ENCODE peak calls at places on chromosomes 16 and 17, in ten cellular contexts. T is breast epithelium, J is left ventricle myocardium inferior, P is heart left ventricle, Z is sigmoid colon, I is transverse colon, F is A549, S is GM23338, L is lower lobe of right lung, U is thyroid gland. B is an unnamed sample. For H3K4me1, the result is how much of the 10 kb centered on the place peaks cover.

GRCh38 chr16:64434526-64435069 is 687.3 kb downstream of the CDH11 start:
- DNase-seq in P (no peak), U (no peak), S (no peak), I (no peak), J (no peak), F (no peak), T (no peak), L (no peak), Z (no peak), B (no peak)

GRCh38 chr17:34364741-34365140 is 1.7 kb upstream of the CCL1 start:
- DNase-seq in I (no peak), L (no peak), T (no peak), J (no peak), U (no peak), P (no peak), S (no peak), F (no peak), Z (no peak), B (no peak)

GRCh38 chr17:42251115-42251514 is 25.1 kb downstream of the STAT5B start:
- DNase-seq in S (peak), J (no peak), L (no peak), Z (no peak), I (no peak), U (no peak), T (no peak), P (no peak), F (peak), B (no peak)

GRCh38 chr16:68779891-68780290 is 42.8 kb downstream of the CDH1 start:
- DNase-seq in S (no peak), J (no peak), L (no peak), I (no peak), T (peak), U (peak), F (no peak), Z (no peak), P (no peak), B (peak)

GRCh38 chr16:72493681-72494415 is 321.9 kb upstream of the PMFBP1 start:
- DNase-seq in T (no peak), Z (no peak), S (no peak), U (no peak), J (no peak), L (no peak), F (no peak), P (no peak), I (no peak), B (no peak)

GRCh38 chr17:68437979-68438877 is 19.1 kb downstream of the WIPI1 start:
- DNase-seq in U (no peak), L (peak), S (peak), T (no peak), Z (no peak), P (peak), J (peak), I (peak), F (no peak), B (peak)

GRCh38 chr16:66030036-66030435 is 336.5 kb upstream of the CDH5 start:
- DNase-seq in S (no peak), L (no peak), U (no peak), F (no peak), Z (no peak), I (no peak), T (no peak), P (no peak), J (no peak), B (no peak)

GRCh38 chr17:48011405-48012150 is 26.0 kb downstream of the COPZ2 start:
- DNase-seq in T (no peak), I (peak), U (peak), L (no peak), F (peak), Z (no peak), P (no peak), S (peak), J (no peak), B (no peak)

GRCh38 chr16:20884240-20884556 is 16.0 kb downstream of the DCUN1D3 start:
- DNase-seq in F (no peak), J (no peak), L (no peak), P (no peak), Z (no peak), S (no peak), I (peak), T (no peak), U (no peak), B (no peak)

GRCh38 chr17:81123052-81124048 is 42.0 kb upstream of the PVALEF start:
- DNase-seq in T (no peak), J (no peak), I (no peak), L (no peak), U (no peak), F (no peak), S (no peak), Z (no peak), P (no peak), B (no peak)

GRCh38 chr17:56149266-56150036 is 3.8 kb upstream of the ANKFN1 start:
- DNase-seq in L (no peak), J (no peak), F (no peak), Z (no peak), U (no peak), S (no peak), T (no peak), I (no peak), P (no peak), B (no peak)

GRCh38 chr16:11621539-11621919 is 34.8 kb upstream of the LITAF start:
- DNase-seq in Z (no peak), I (no peak), J (no peak), U (no peak), L (no peak), T (no peak), S (no peak), F (no peak), P (no peak), B (no peak)

GRCh38 chr17:61152898-61153297 is 246.7 kb upstream of the TBX2 start:
- DNase-seq in J (no peak), I (no peak), L (no peak), F (no peak), Z (no peak), U (no peak), P (no peak), S (no peak), T (no peak), B (no peak)

GRCh38 chr17:80118601-80119270 is 17.4 kb downstream of the GAA start:
- DNase-seq in S (no peak), P (no peak), U (no peak), J (no peak), T (no peak), F (no peak), I (no peak), Z (peak), L (no peak), B (no peak)

GRCh38 chr16:83680980-83681379 is 126.8 kb upstream of the HSBP1 start:
- DNase-seq in T (no peak), I (no peak), Z (no peak), S (no peak), U (no peak), F (no peak), L (no peak), J (no peak), P (no peak), B (no peak)

GRCh38 chr16:55462241-55462640 is 16.8 kb upstream of the MMP2 start:
- DNase-seq in T (no peak), P (no peak), L (no peak), Z (no peak), F (no peak), U (no peak), I (no peak), S (no peak), J (no peak), B (no peak)

GRCh38 chr17:38585805-38586529 is 19.8 kb downstream of the SRCIN1 start:
- DNase-seq in S (no peak), L (no peak), J (no peak), U (no peak), Z (no peak), P (no peak), F (no peak), I (no peak), T (no peak), B (no peak)

GRCh38 chr16:51222016-51222415 is 70.9 kb upstream of the SALL1 start:
- DNase-seq in I (no peak), F (no peak), S (no peak), U (no peak), Z (no peak), T (no peak), L (no peak), P (no peak), J (no peak), B (no peak)

GRCh38 chr16:745739-746138 is 4.9 kb upstream of the CIAO3 start:
- DNase-seq in S (peak), I (no peak), T (no peak), P (no peak), U (peak), L (no peak), Z (no peak), F (peak), J (no peak), B (peak)

GRCh38 chr17:49952912-49953497 is 16.0 kb upstream of the DLX4 start:
- DNase-seq in L (no peak), F (no peak), Z (no peak), S (no peak), J (no peak), T (no peak), I (no peak), U (no peak), P (no peak), B (no peak)

GRCh38 chr17:8339540-8339939 is at the start of gene ODF4:
- DNase-seq in J (no peak), F (no peak), L (no peak), S (no peak), Z (no peak), U (no peak), P (no peak), T (no peak), I (no peak), B (no peak)

GRCh38 chr16:51939371-51940005 is 607.5 kb downstream of the TOX3 start:
- DNase-seq in F (no peak), L (no peak), I (no peak), S (peak), Z (no peak), P (no peak), U (no peak), J (no peak), T (no peak), B (no peak)

GRCh38 chr17:19384723-19385391 is 2.1 kb downstream of the MFAP4 start:
- DNase-seq in T (no peak), L (peak), U (peak), F (no peak), P (peak), Z (peak), I (peak), S (peak), J (peak), B (peak)

GRCh38 chr16:87548086-87548485 is 54.2 kb upstream of the JPH3 start:
- DNase-seq in J (no peak), U (no peak), I (no peak), S (no peak), T (no peak), F (no peak), L (no peak), Z (no peak), P (no peak), B (no peak)

GRCh38 chr17:12665263-12666210 is at the start of gene MYOCD:
- DNase-seq in F (peak), T (no peak), J (peak), U (peak), L (peak), P (peak), Z (peak), I (peak), S (peak), B (no peak)

GRCh38 chr16:67932462-67932840 is 789 bp upstream of the CTRL start:
- DNase-seq in I (no peak), F (no peak), L (no peak), P (no peak), Z (no peak), S (no peak), T (no peak), U (no peak), J (no peak), B (no peak)

GRCh38 chr17:50532452-50533024 is at the start of gene EPN3:
- DNase-seq in U (peak), L (peak), Z (no peak), I (peak), S (peak), P (no peak), T (peak), F (no peak), J (no peak), B (peak)

GRCh38 chr16:14449334-14449733 is 180.7 kb downstream of the PARN start:
- DNase-seq in J (no peak), S (no peak), F (no peak), I (no peak), U (no peak), L (no peak), Z (no peak), T (no peak), P (no peak), B (no peak)

GRCh38 chr16:19330801-19331484 is 45.4 kb downstream of the CLEC19A start:
- DNase-seq in F (peak), S (peak), P (no peak), J (no peak), L (no peak), T (no peak), I (no peak), U (no peak), Z (no peak), B (no peak)

GRCh38 chr16:10787304-10787703 is 31.3 kb downstream of the TVP23A start:
- DNase-seq in U (no peak), P (no peak), S (no peak), J (no peak), F (no peak), T (no peak), L (no peak), I (no peak), Z (no peak), B (no peak)

GRCh38 chr17:28282596-28282995 is 36.4 kb upstream of the TMEM97 start:
- DNase-seq in L (no peak), U (peak), S (no peak), Z (no peak), F (no peak), P (no peak), J (no peak), T (no peak), I (no peak), B (no peak)

DNA sequence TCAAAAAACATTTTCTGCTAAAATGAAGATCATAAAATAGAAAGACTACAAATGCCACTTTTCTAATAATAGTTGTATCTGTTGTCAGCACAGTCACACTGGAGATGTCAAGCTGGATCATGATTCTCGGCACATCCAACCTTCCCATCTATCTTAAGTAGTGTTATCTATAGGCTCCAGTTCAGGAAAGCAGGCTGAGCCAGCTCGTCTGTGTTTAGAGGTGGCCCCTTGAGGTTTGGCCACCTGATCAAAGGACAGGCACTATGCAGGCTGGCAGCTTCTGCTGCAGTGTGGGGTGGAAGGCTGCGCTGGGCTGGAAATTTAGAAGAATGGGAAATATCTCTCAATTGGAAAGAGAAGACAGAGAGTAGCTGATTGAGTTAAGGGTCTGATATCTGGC is 32.4 kb downstream of the SMYD4 start:
- DNase-seq in J (peak), I (no peak), L (no peak), F (no peak), P (peak), Z (peak), S (no peak), U (no peak), T (no peak), B (no peak)
- H3K27ac ChIP-seq in J (peak), I (peak), L (no peak), F (no peak), P (peak), Z (peak), S (no peak), U (no peak), T (no peak), B (no peak)

GRCh38 chr17:15232517-15232915 is 32.6 kb downstream of the PMP22 start:
- DNase-seq in Z (no peak), L (no peak), S (no peak), P (peak), U (no peak), J (peak), I (no peak), F (no peak), T (no peak), B (no peak)

GRCh38 chr17:15230866-15231265 is 34.3 kb downstream of the PMP22 start:
- DNase-seq in T (no peak), F (no peak), L (no peak), J (no peak), P (no peak), S (no peak), Z (no peak), I (no peak), U (no peak), B (no peak)

GRCh38 chr17:15233971-15234370 is 31.2 kb downstream of the PMP22 start:
- DNase-seq in S (no peak), T (no peak), P (no peak), J (no peak), L (no peak), Z (no peak), I (no peak), U (no peak), F (no peak), B (no peak)

GRCh38 chr17:15231851-15232516 is 33.1 kb downstream of the PMP22 start:
- DNase-seq in I (no peak), F (no peak), L (no peak), Z (no peak), P (no peak), U (no peak), J (no peak), T (no peak), S (no peak), B (no peak)

DNA sequence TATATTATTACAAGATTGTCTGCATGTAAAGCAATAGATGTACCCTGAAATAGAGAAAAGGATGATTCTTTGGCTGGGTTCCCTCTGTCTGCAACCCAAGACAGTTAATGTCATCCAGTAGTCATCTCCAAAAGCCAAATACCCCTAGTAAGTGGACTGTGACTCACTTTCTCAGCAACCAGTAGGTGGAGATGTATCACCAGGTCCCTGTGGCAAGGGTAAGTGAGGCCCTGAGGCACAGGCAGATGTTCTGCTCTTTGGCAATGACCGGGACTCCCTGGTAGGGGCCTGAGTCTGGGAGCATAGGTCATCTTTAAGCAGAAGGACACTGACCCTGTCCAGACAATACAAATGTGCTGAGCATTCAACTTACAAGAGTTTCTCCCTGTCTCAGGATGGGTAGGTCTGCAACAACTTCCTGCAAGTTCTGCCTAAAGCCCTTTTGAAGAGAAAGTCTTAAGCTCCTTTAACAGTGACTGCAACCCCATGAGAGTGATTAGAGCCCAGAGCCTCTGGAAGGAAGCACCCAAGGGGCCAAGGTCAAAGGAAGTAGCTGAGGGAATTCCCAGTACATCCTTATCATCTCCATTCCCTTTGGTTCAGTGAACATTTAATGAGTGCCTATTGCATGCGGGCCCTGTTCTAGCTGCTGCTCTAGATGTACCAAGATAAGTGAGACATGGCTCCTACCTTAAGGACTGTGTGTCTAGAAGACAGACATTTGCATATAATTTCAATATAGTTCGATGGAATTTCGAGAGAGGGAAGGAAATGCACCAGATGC is 31.9 kb downstream of the PMP22 start:
- DNase-seq in I (no peak), P (no peak), Z (no peak), F (peak), J (no peak), T (no peak), U (no peak), L (no peak), S (peak), B (peak)
- TF ChIP-seq CTCF in I (peak), P (no peak), Z (no peak), F (peak), J (peak), T (no peak), U (no peak), L (no peak), S (peak), B (no peak)

GRCh38 chr17:4967539-4968165 is at the start of gene SPAG7:
- DNase-seq in U (peak), Z (peak), J (peak), P (peak), S (peak), F (peak), L (peak), T (peak), I (peak), B (peak)
- H3K4me1 ChIP-seq in U (under half), Z (under half), J (half or more), P (under half), S (under half), F (under half), L (under half), T (under half), I (under half), B (under half)

GRCh38 chr16:57628782-57629181 is 352 bp downstream of the ADGRG1 start:
- DNase-seq in L (no peak), I (no peak), J (no peak), S (no peak), P (no peak), F (no peak), Z (no peak), U (no peak), T (no peak), B (no peak)

GRCh38 chr16:57632568-57632967 is 4.1 kb downstream of the ADGRG1 start:
- DNase-seq in P (peak), F (no peak), U (no peak), Z (no peak), T (no peak), I (no peak), J (peak), S (no peak), L (no peak), B (no peak)

GRCh38 chr16:57629516-57630401 is 1.3 kb downstream of the ADGRG1 start:
- DNase-seq in I (no peak), Z (no peak), U (no peak), P (no peak), S (no peak), L (no peak), J (no peak), T (no peak), F (no peak), B (no peak)

GRCh38 chr16:57630931-57631845 is 2.8 kb downstream of the ADGRG1 start:
- DNase-seq in J (no peak), L (no peak), P (no peak), S (no peak), Z (peak), F (no peak), U (no peak), I (no peak), T (no peak), B (no peak)

GRCh38 chr16:57630402-57630787 is 2.0 kb downstream of the ADGRG1 start:
- DNase-seq in T (no peak), P (no peak), F (no peak), L (no peak), I (no peak), U (no peak), J (no peak), S (no peak), Z (no peak), B (no peak)
- H3K27ac ChIP-seq in T (peak), P (peak), F (peak), L (peak), I (no peak), U (peak), J (peak), S (no peak), Z (peak), B (no peak)

B was measured in body of pancreas.